ENCODE peak calls at places on chromosomes 11 and 22, in six cellular contexts. S is foreskin keratinocyte; Z is pancreas; D is CD8-positive, alpha-beta T cell; T is spleen; F is A549. J is an unnamed sample. For H3K4me1, the result is how much of the 10 kb centered on the place peaks cover.

GRCh38 chr11:126879516-126879915 is 121.1 kb downstream of the KIRREL3 start:
- DNase-seq in S (no peak), F (no peak), D (no peak), Z (no peak), T (no peak), J (no peak)

GRCh38 chr11:12677131-12677530 is 2.9 kb downstream of the TEAD1 start:
- DNase-seq in F (no peak), Z (no peak), D (no peak), T (no peak), S (no peak), J (no peak)

GRCh38 chr11:62680825-62681240 is 2.0 kb upstream of the UBXN1 start:
- DNase-seq in F (peak), Z (no peak), D (peak), T (no peak), S (peak), J (no peak)

GRCh38 chr11:125253795-125254525 is 89.4 kb downstream of the PKNOX2 start:
- DNase-seq in S (no peak), T (no peak), F (no peak), D (no peak), Z (no peak), J (no peak)

GRCh38 chr11:117510646-117511045 is 183.0 kb downstream of the CEP164 start:
- DNase-seq in F (no peak), T (no peak), D (no peak), S (no peak), Z (no peak), J (no peak)

GRCh38 chr11:86570020-86570419 is 102.4 kb downstream of the ME3 start:
- DNase-seq in S (peak), T (no peak), D (no peak), Z (no peak), F (no peak), J (no peak)

GRCh38 chr11:94402355-94402754 is 1.1 kb upstream of the GPR83 start:
- DNase-seq in D (no peak), S (peak), Z (no peak), F (no peak), T (no peak), J (no peak)

GRCh38 chr22:23393721-23394320 is 186.3 kb downstream of the IGLL1 start:
- DNase-seq in F (no peak), D (no peak), T (peak), S (no peak), Z (peak), J (no peak)

GRCh38 chr11:133945087-133945974 is 11.4 kb downstream of the IGSF9B start:
- DNase-seq in Z (no peak), D (peak), S (no peak), T (peak), F (no peak), J (no peak)

GRCh38 chr22:47645450-47645914 is 883.0 kb downstream of the TBC1D22A start:
- DNase-seq in T (no peak), S (no peak), Z (no peak), D (no peak), F (peak), J (no peak)

GRCh38 chr11:79156031-79156430 is 284.8 kb downstream of the TENM4 start:
- DNase-seq in S (peak), T (no peak), Z (no peak), D (no peak), F (no peak), J (no peak)

GRCh38 chr11:7673724-7674434 is 579 bp upstream of the CYB5R2 start:
- DNase-seq in D (peak), T (no peak), S (peak), F (no peak), Z (peak), J (no peak)

GRCh38 chr11:65290448-65291165 is 24.1 kb upstream of the CDC42EP2 start:
- DNase-seq in D (no peak), Z (peak), F (peak), S (no peak), T (peak), J (no peak)

GRCh38 chr22:35835267-35835997 is 117.8 kb downstream of the APOL5 start:
- DNase-seq in D (no peak), F (no peak), Z (no peak), T (no peak), S (peak), J (no peak)

GRCh38 chr11:69041516-69041915 is 7.2 kb upstream of the TPCN2 start:
- DNase-seq in T (no peak), D (no peak), S (no peak), F (no peak), Z (no peak), J (no peak)

GRCh38 chr11:124804884-124805283 is 4.7 kb upstream of the MSANTD2 start:
- DNase-seq in S (no peak), D (no peak), T (no peak), F (no peak), Z (no peak), J (no peak)

GRCh38 chr22:29346659-29347058 is 31.2 kb upstream of the RASL10A start:
- DNase-seq in S (no peak), F (no peak), T (no peak), Z (no peak), D (no peak), J (no peak)

GRCh38 chr22:26172389-26172990 is 3.2 kb downstream of the SEZ6L start:
- DNase-seq in T (no peak), F (peak), Z (no peak), D (no peak), S (peak), J (no peak)

GRCh38 chr11:96319901-96320656 is 22.9 kb downstream of the MAML2 start:
- DNase-seq in T (no peak), D (no peak), F (no peak), Z (no peak), S (no peak), J (no peak)

GRCh38 chr11:84193706-84194105 is 907.5 kb upstream of the CCDC90B start:
- DNase-seq in S (no peak), F (no peak), T (no peak), Z (no peak), D (no peak), J (no peak)

GRCh38 chr22:50577697-50577986 is 585 bp downstream of the CPT1B start:
- DNase-seq in T (no peak), D (no peak), Z (peak), F (no peak), S (no peak), J (no peak)

GRCh38 chr22:50578776-50579310 is 616 bp upstream of the CPT1B start:
- DNase-seq in Z (no peak), S (no peak), T (no peak), D (no peak), F (no peak), J (no peak)

GRCh38 chr22:50579752-50580151 is 1.5 kb upstream of the CPT1B start:
- DNase-seq in D (no peak), F (no peak), Z (no peak), T (no peak), S (no peak), J (no peak)

GRCh38 chr22:50576806-50577696 is 1.2 kb downstream of the CPT1B start:
- DNase-seq in F (no peak), Z (no peak), T (no peak), D (no peak), S (no peak), J (no peak)

GRCh38 chr22:50577987-50578775 is at the start of gene CPT1B:
- DNase-seq in D (no peak), Z (peak), S (no peak), F (no peak), T (no peak), J (no peak)
- H3K4me1 ChIP-seq in D (under half), Z (under half), S (under half), F (under half), T (under half), J (under half)

GRCh38 chr22:41766476-41766875 is 34.0 kb upstream of the CCDC134 start:
- DNase-seq in S (no peak), F (no peak), Z (no peak), D (no peak), T (no peak), J (no peak)

GRCh38 chr22:41758231-41758630 is 42.2 kb upstream of the CCDC134 start:
- DNase-seq in Z (no peak), F (no peak), T (no peak), D (no peak), S (no peak), J (no peak)

GRCh38 chr22:41768420-41768819 is 32.1 kb upstream of the CCDC134 start:
- DNase-seq in T (no peak), Z (no peak), D (no peak), S (peak), F (no peak), J (no peak)

GRCh38 chr22:41757507-41757906 is 43.0 kb upstream of the CCDC134 start:
- DNase-seq in F (no peak), Z (no peak), D (no peak), T (no peak), S (no peak), J (no peak)

DNA sequence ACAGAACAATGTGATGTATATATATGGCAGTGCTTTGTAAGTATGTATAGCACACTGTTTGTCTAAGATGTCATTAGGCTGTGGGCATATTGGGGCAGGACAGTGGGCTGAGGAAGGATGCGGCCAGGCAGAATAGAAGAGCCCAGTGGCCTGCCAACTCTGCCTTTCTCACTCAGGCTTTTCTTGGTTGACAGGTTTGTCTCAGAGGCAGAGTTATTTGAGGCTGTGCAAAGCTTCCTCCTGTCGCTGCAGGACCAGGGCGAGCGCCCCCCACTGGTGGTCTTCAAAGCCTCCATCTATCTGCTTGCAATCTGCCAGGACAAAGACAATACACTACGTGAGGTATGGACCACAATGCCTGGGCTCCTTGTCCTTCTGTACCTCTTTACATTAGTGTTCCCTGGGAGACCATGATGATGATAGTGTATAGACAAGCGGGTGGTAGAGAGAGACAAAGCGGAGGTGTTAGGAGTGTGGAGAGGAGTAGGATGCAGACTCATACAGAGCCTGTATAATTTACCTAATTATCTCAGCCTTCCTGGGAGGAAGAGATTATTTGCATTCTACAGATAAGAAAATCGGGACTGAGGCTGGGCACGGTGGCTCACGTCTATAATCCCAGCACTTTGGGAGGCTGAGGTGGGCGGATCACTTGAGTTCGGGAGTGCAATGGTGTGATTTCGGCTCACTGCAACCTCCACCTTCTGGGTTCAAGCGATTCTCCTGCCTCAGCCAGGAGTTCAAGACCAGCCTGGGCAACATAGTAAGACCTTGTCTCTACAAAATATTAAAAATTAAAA is 37.3 kb upstream of the CCDC134 start:
- DNase-seq in F (peak), T (peak), D (peak), S (peak), Z (no peak), J (no peak)
- TF ChIP-seq CTCF in F (peak), T (no peak), D (peak), S (peak), Z (no peak), J (peak)

DNA sequence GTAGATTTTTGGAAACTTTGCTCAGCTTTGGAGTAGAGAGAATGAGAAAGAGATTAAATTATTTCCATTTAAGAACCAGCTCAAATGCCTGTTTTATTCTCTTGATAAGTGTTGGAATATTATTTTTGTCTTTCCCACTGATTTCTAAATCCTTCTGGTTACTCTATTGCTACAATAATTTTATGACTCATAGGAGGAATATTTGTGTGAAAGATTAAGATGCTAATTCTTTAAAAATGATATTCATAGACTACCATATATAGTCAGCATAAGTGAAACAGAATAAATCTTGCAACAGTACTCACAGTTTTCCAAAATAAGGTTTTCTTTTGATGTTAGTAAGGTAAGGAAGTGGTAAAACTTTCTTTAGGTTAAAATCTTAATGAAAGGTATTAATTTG is 60.9 kb downstream of the YAP1 start:
- DNase-seq in T (no peak), F (no peak), D (no peak), S (peak), Z (no peak), J (no peak)
- H3K4me1 ChIP-seq in T (under half), F (under half), D (under half), S (half or more), Z (under half), J (half or more)

DNA sequence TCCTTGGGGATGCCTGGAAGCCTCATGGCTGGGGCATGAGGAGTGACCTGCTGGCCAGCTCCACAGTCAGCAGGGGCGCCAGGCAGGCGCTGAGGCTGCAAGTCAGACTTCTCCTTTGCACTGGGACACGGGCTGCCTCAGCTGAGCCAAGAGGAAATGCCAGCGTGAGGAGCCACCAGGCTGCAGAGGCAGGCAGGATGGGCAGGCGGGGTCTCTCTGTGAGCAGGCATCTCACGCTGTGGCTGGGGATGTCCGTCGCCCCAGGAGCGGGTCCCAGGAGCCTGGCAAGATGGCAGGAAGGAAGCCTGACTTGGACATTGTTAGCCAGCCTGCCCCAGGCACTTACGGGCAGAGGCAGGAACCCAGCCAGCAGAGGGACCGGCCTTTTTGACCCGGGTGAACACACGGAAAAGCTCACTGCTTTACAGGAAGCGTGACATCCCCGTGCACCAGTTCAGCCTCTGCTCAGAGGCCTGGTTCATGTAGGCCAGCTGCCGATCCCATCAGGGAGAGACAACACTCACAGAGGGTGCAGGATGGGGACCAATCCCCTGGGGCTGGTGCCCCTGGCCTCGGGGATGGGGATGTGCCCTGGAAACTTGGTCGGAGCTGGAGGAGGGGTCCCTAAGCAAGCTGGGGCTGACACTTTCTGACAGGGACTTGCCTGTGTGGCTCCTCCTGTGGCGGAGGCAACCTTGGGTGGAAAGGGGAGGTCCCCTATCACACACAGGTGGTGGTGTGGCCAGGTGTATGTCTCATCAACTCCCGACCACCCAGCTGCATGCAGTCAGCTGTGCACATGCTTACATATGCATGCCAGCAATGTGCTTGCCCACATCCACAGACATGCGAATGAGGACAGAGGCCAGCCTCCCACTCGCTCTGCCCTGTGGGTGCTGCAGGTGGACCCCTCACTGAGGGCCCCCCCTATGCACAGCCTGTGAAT is 10.0 kb downstream of the GNB1L start:
- DNase-seq in Z (no peak), D (no peak), F (no peak), T (peak), S (no peak), J (no peak)
- TF ChIP-seq CTCF in Z (no peak), D (no peak), F (no peak), T (no peak), S (peak), J (peak)

DNA sequence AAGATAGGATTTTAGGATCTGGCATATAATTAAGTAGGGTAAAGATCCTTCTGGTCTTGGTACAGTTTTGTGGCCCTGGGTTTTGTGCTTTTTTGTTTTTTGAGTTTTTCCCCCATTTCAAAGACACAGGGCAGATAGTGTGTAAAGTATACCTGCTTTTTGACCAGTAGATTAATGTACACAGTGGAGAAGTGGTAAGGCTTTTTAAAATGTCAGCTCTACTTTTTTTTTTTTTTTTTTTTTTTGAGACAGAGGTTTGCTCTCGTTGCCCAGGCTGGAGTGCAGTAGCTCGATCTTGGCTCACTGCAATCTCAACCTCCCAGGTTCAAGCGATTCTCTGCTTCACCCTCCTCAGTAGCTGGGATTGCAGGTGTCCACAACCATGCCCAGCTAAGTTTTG is 4.0 kb downstream of the EP300 start:
- DNase-seq in S (no peak), D (no peak), Z (no peak), F (no peak), T (no peak), J (no peak)
- H3K4me1 ChIP-seq in S (under half), D (under half), Z (under half), F (under half), T (half or more), J (half or more)